ENCODE peak calls at places on chromosomes 12 and 14, in seven cellular contexts. One of them, this sample, is unnamed.

GRCh38 chr14:88841741-88842140 is 17.3 kb downstream of the TTC8 start:
- DNase-seq in adrenal gland: no peak
- DNase-seq in MM.1S: no peak
- DNase-seq in endothelial cell of umbilical vein: no peak
- DNase-seq in esophagus muscularis mucosa: no peak
- DNase-seq in K562: no peak
- DNase-seq in AG04450: no peak
- DNase-seq in this sample: no peak

GRCh38 chr12:49767333-49767732 is 26.0 kb downstream of the TMBIM6 start:
- DNase-seq in adrenal gland: no peak
- DNase-seq in MM.1S: no peak
- DNase-seq in endothelial cell of umbilical vein: no peak
- DNase-seq in esophagus muscularis mucosa: no peak
- DNase-seq in K562: no peak
- DNase-seq in AG04450: no peak
- DNase-seq in this sample: peak; percentile 73

GRCh38 chr12:88471641-88472040 is 108.6 kb downstream of the KITLG start:
- DNase-seq in adrenal gland: peak; percentile 54
- DNase-seq in MM.1S: no peak
- DNase-seq in endothelial cell of umbilical vein: no peak
- DNase-seq in esophagus muscularis mucosa: no peak
- DNase-seq in K562: no peak
- DNase-seq in AG04450: no peak
- DNase-seq in this sample: no peak

GRCh38 chr12:118842753-118843335 is 138.5 kb upstream of the SRRM4 start:
- DNase-seq in adrenal gland: no peak
- DNase-seq in MM.1S: no peak
- DNase-seq in endothelial cell of umbilical vein: no peak
- DNase-seq in esophagus muscularis mucosa: no peak
- DNase-seq in K562: no peak
- DNase-seq in AG04450: no peak
- DNase-seq in this sample: no peak

GRCh38 chr14:20614038-20614840 is 23.1 kb upstream of the RNASE12 start:
- DNase-seq in adrenal gland: peak; percentile 18
- DNase-seq in MM.1S: no peak
- DNase-seq in endothelial cell of umbilical vein: peak; percentile 28
- DNase-seq in esophagus muscularis mucosa: no peak
- DNase-seq in K562: no peak
- DNase-seq in AG04450: no peak
- DNase-seq in this sample: no peak

GRCh38 chr14:56394826-56395543 is 184.6 kb upstream of the TMEM260 start:
- DNase-seq in adrenal gland: no peak
- DNase-seq in MM.1S: no peak
- DNase-seq in endothelial cell of umbilical vein: peak; percentile 53
- DNase-seq in esophagus muscularis mucosa: no peak
- DNase-seq in K562: no peak
- DNase-seq in AG04450: no peak
- DNase-seq in this sample: no peak

GRCh38 chr14:72607386-72608125 is 286.3 kb downstream of the DPF3 start:
- DNase-seq in adrenal gland: no peak
- DNase-seq in MM.1S: no peak
- DNase-seq in endothelial cell of umbilical vein: no peak
- DNase-seq in esophagus muscularis mucosa: peak; percentile 87
- DNase-seq in K562: no peak
- DNase-seq in AG04450: no peak
- DNase-seq in this sample: peak; percentile 57

GRCh38 chr12:80551897-80552296 is 107.9 kb downstream of the PTPRQ start:
- DNase-seq in adrenal gland: peak; percentile 69
- DNase-seq in MM.1S: no peak
- DNase-seq in endothelial cell of umbilical vein: peak; percentile 94
- DNase-seq in esophagus muscularis mucosa: no peak
- DNase-seq in K562: no peak
- DNase-seq in AG04450: peak; percentile 88
- DNase-seq in this sample: no peak

GRCh38 chr14:70622111-70622712 is 19.5 kb upstream of the TTC9 start:
- DNase-seq in adrenal gland: peak; percentile 40
- DNase-seq in MM.1S: peak; percentile 38
- DNase-seq in endothelial cell of umbilical vein: peak; percentile 45
- DNase-seq in esophagus muscularis mucosa: no peak
- DNase-seq in K562: no peak
- DNase-seq in AG04450: no peak
- DNase-seq in this sample: peak; percentile 64

GRCh38 chr14:104341532-104342434 is 203.4 kb downstream of the KIF26A start:
- DNase-seq in adrenal gland: peak; percentile 89
- DNase-seq in MM.1S: peak; percentile 54
- DNase-seq in endothelial cell of umbilical vein: peak; percentile 40
- DNase-seq in esophagus muscularis mucosa: no peak
- DNase-seq in K562: peak; percentile 79
- DNase-seq in AG04450: no peak
- DNase-seq in this sample: peak; percentile 80

GRCh38 chr12:120118710-120119097 is 2.2 kb upstream of the RAB35 start:
- DNase-seq in adrenal gland: no peak
- DNase-seq in MM.1S: no peak
- DNase-seq in endothelial cell of umbilical vein: peak; percentile 67
- DNase-seq in esophagus muscularis mucosa: no peak
- DNase-seq in K562: no peak
- DNase-seq in AG04450: no peak
- DNase-seq in this sample: no peak

GRCh38 chr12:65539062-65539461 is 260.6 kb downstream of the MSRB3 start:
- DNase-seq in adrenal gland: no peak
- DNase-seq in MM.1S: no peak
- DNase-seq in endothelial cell of umbilical vein: no peak
- DNase-seq in esophagus muscularis mucosa: no peak
- DNase-seq in K562: no peak
- DNase-seq in AG04450: no peak
- DNase-seq in this sample: no peak

GRCh38 chr14:96261772-96262485 is 5.9 kb downstream of the BDKRB1 start:
- DNase-seq in adrenal gland: no peak
- DNase-seq in MM.1S: no peak
- DNase-seq in endothelial cell of umbilical vein: no peak
- DNase-seq in esophagus muscularis mucosa: no peak
- DNase-seq in K562: no peak
- DNase-seq in AG04450: no peak
- DNase-seq in this sample: peak; percentile 18
- TF ChIP-seq CTCF in adrenal gland: no peak
- TF ChIP-seq CTCF in MM.1S: no peak
- TF ChIP-seq CTCF in endothelial cell of umbilical vein: no peak
- TF ChIP-seq CTCF in esophagus muscularis mucosa: no peak
- TF ChIP-seq CTCF in K562: no peak
- TF ChIP-seq CTCF in AG04450: peak; percentile 31
- TF ChIP-seq CTCF in this sample: peak; percentile 33

GRCh38 chr12:132492522-132492921 is 2.6 kb downstream of the FBRSL1 start:
- DNase-seq in adrenal gland: peak; percentile 61
- DNase-seq in MM.1S: no peak
- DNase-seq in endothelial cell of umbilical vein: no peak
- DNase-seq in esophagus muscularis mucosa: no peak
- DNase-seq in K562: no peak
- DNase-seq in AG04450: no peak
- DNase-seq in this sample: no peak
- H3K4me3 ChIP-seq in adrenal gland: peak overlapping the region; percentile 68
- H3K4me3 ChIP-seq in MM.1S: no peak overlapping the region
- H3K4me3 ChIP-seq in endothelial cell of umbilical vein: no peak overlapping the region
- H3K4me3 ChIP-seq in esophagus muscularis mucosa: peak overlapping the region; percentile 95
- H3K4me3 ChIP-seq in K562: no peak overlapping the region
- H3K4me3 ChIP-seq in AG04450: no peak overlapping the region
- H3K4me3 ChIP-seq in this sample: no peak overlapping the region

GRCh38 chr12:3747543-3747942 is 5.4 kb downstream of the CRACR2A start:
- DNase-seq in adrenal gland: no peak
- DNase-seq in MM.1S: no peak
- DNase-seq in endothelial cell of umbilical vein: no peak
- DNase-seq in esophagus muscularis mucosa: peak; percentile 64
- DNase-seq in K562: no peak
- DNase-seq in AG04450: no peak
- DNase-seq in this sample: no peak
- H3K27ac ChIP-seq in adrenal gland: no peak overlapping the region
- H3K27ac ChIP-seq in MM.1S: no peak overlapping the region
- H3K27ac ChIP-seq in endothelial cell of umbilical vein: no peak overlapping the region
- H3K27ac ChIP-seq in esophagus muscularis mucosa: no peak overlapping the region
- H3K27ac ChIP-seq in K562: no peak overlapping the region
- H3K27ac ChIP-seq in AG04450: no peak overlapping the region
- H3K27ac ChIP-seq in this sample: no peak overlapping the region

GRCh38 chr14:102452302-102452701 is 57.3 kb downstream of the ANKRD9 start:
- DNase-seq in adrenal gland: no peak
- DNase-seq in MM.1S: no peak
- DNase-seq in endothelial cell of umbilical vein: no peak
- DNase-seq in esophagus muscularis mucosa: no peak
- DNase-seq in K562: no peak
- DNase-seq in AG04450: no peak
- DNase-seq in this sample: no peak

GRCh38 chr14:102451064-102451352 is 58.6 kb downstream of the ANKRD9 start:
- DNase-seq in adrenal gland: no peak
- DNase-seq in MM.1S: no peak
- DNase-seq in endothelial cell of umbilical vein: no peak
- DNase-seq in esophagus muscularis mucosa: no peak
- DNase-seq in K562: no peak
- DNase-seq in AG04450: no peak
- DNase-seq in this sample: no peak

GRCh38 chr14:102445641-102446040 is 63.9 kb downstream of the ANKRD9 start:
- DNase-seq in adrenal gland: no peak
- DNase-seq in MM.1S: no peak
- DNase-seq in endothelial cell of umbilical vein: no peak
- DNase-seq in esophagus muscularis mucosa: no peak
- DNase-seq in K562: no peak
- DNase-seq in AG04450: no peak
- DNase-seq in this sample: no peak

GRCh38 chr14:102454711-102455110 is 54.9 kb downstream of the ANKRD9 start:
- DNase-seq in adrenal gland: no peak
- DNase-seq in MM.1S: no peak
- DNase-seq in endothelial cell of umbilical vein: no peak
- DNase-seq in esophagus muscularis mucosa: no peak
- DNase-seq in K562: no peak
- DNase-seq in AG04450: no peak
- DNase-seq in this sample: no peak

DNA sequence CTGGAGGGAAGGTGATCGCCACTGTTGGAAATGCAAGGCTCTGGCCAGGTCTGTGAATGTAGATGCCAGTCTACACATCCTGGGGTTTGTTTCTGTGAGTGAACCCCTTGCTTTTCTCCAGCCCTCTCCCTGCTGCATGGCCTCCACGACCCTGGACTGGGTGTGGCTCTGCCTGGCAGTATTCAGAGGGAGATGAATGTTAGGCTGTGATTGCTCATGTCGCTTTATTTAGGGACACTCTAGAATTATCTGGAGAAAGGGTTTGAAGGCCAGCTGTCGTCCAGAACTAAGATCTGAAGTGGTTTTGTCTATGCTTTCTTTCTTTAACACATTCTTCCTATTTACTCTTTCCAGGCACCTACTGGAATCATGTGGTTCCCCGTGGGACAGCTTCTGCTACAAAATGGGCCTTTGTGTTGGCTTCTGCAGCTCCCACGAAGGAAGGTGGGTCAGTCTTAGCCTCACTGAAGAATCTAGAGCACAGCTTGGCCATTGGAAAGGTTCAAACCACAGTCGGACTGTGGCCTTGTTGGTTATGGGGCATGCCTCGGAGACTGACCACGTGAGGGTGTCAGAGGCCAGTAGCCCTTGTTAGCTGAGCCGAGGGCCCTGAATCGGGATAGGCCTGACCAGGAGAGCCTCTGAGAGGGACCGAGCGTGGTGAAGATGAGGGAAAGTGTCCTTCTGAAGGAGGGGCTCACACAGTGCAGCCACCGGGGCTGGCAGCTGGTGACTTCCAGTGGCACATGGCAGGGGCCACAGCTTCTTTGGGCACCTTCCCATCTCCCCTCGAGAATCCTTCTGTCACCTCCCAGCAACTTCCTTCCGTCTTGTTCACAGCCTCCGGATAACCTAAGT is 59.1 kb downstream of the ANKRD9 start:
- DNase-seq in adrenal gland: no peak
- DNase-seq in MM.1S: no peak
- DNase-seq in endothelial cell of umbilical vein: no peak
- DNase-seq in esophagus muscularis mucosa: no peak
- DNase-seq in K562: no peak
- DNase-seq in AG04450: no peak
- DNase-seq in this sample: no peak
- TF ChIP-seq CTCF in adrenal gland: no peak
- TF ChIP-seq CTCF in MM.1S: no peak
- TF ChIP-seq CTCF in endothelial cell of umbilical vein: no peak
- TF ChIP-seq CTCF in esophagus muscularis mucosa: no peak
- TF ChIP-seq CTCF in K562: no peak
- TF ChIP-seq CTCF in AG04450: no peak
- TF ChIP-seq CTCF in this sample: no peak

GRCh38 chr14:95499354-95499750 is 17.1 kb downstream of the SYNE3 start:
- DNase-seq in adrenal gland: no peak
- DNase-seq in MM.1S: no peak
- DNase-seq in endothelial cell of umbilical vein: no peak
- DNase-seq in esophagus muscularis mucosa: no peak
- DNase-seq in K562: no peak
- DNase-seq in AG04450: no peak
- DNase-seq in this sample: no peak

GRCh38 chr14:95496690-95497241 is 19.7 kb downstream of the SYNE3 start:
- DNase-seq in adrenal gland: no peak
- DNase-seq in MM.1S: no peak
- DNase-seq in endothelial cell of umbilical vein: peak; percentile 28
- DNase-seq in esophagus muscularis mucosa: no peak
- DNase-seq in K562: no peak
- DNase-seq in AG04450: no peak
- DNase-seq in this sample: no peak

GRCh38 chr14:95496111-95496681 is 20.3 kb downstream of the SYNE3 start:
- DNase-seq in adrenal gland: no peak
- DNase-seq in MM.1S: no peak
- DNase-seq in endothelial cell of umbilical vein: peak; percentile 10
- DNase-seq in esophagus muscularis mucosa: no peak
- DNase-seq in K562: no peak
- DNase-seq in AG04450: no peak
- DNase-seq in this sample: no peak

GRCh38 chr14:95498622-95499353 is 17.7 kb downstream of the SYNE3 start:
- DNase-seq in adrenal gland: peak; percentile 79
- DNase-seq in MM.1S: no peak
- DNase-seq in endothelial cell of umbilical vein: no peak
- DNase-seq in esophagus muscularis mucosa: no peak
- DNase-seq in K562: no peak
- DNase-seq in AG04450: no peak
- DNase-seq in this sample: no peak

GRCh38 chr14:95497561-95498011 is 18.9 kb downstream of the SYNE3 start:
- DNase-seq in adrenal gland: no peak
- DNase-seq in MM.1S: no peak
- DNase-seq in endothelial cell of umbilical vein: no peak
- DNase-seq in esophagus muscularis mucosa: no peak
- DNase-seq in K562: no peak
- DNase-seq in AG04450: no peak
- DNase-seq in this sample: peak; percentile 66
- H3K4me3 ChIP-seq in adrenal gland: no peak overlapping the region
- H3K4me3 ChIP-seq in MM.1S: no peak overlapping the region
- H3K4me3 ChIP-seq in endothelial cell of umbilical vein: no peak overlapping the region
- H3K4me3 ChIP-seq in esophagus muscularis mucosa: no peak overlapping the region
- H3K4me3 ChIP-seq in K562: no peak overlapping the region
- H3K4me3 ChIP-seq in AG04450: no peak overlapping the region
- H3K4me3 ChIP-seq in this sample: peak overlapping the region; percentile 13

This sample was measured in WERI-Rb-1.